ENCODE peak calls at places on chromosomes 3 and 15, in eight cellular contexts. One of them, this sample, is unnamed.

GRCh38 chr15:60390231-60390630 is 7.6 kb downstream of the ANXA2 start:
- DNase-seq in right cardiac atrium: no peak
- DNase-seq in bronchial epithelial cell: peak; percentile 3
- DNase-seq in left lung: no peak
- DNase-seq in GM23248: peak; percentile 52
- DNase-seq in HCT116: no peak
- DNase-seq in CD8-positive, alpha-beta T cell: no peak
- DNase-seq in colonic mucosa: no peak
- DNase-seq in this sample: no peak

GRCh38 chr3:183260167-183260904 is 7.3 kb downstream of the B3GNT5 start:
- DNase-seq in right cardiac atrium: no peak
- DNase-seq in bronchial epithelial cell: no peak
- DNase-seq in left lung: no peak
- DNase-seq in GM23248: no peak
- DNase-seq in HCT116: no peak
- DNase-seq in CD8-positive, alpha-beta T cell: no peak
- DNase-seq in colonic mucosa: peak; percentile 30
- DNase-seq in this sample: no peak

GRCh38 chr15:56832125-56832524 is 86.3 kb upstream of the TCF12 start:
- DNase-seq in right cardiac atrium: peak; percentile 51
- DNase-seq in bronchial epithelial cell: peak; percentile 10
- DNase-seq in left lung: no peak
- DNase-seq in GM23248: peak; percentile 64
- DNase-seq in HCT116: no peak
- DNase-seq in CD8-positive, alpha-beta T cell: no peak
- DNase-seq in colonic mucosa: peak; percentile 53
- DNase-seq in this sample: no peak

GRCh38 chr3:105354429-105354828 is 12.3 kb upstream of the ALCAM start:
- DNase-seq in right cardiac atrium: no peak
- DNase-seq in bronchial epithelial cell: no peak
- DNase-seq in left lung: no peak
- DNase-seq in GM23248: peak; percentile 34
- DNase-seq in HCT116: no peak
- DNase-seq in CD8-positive, alpha-beta T cell: no peak
- DNase-seq in colonic mucosa: no peak
- DNase-seq in this sample: no peak

GRCh38 chr3:141401584-141402475 is 33.5 kb downstream of the ZBTB38 start:
- DNase-seq in right cardiac atrium: peak; percentile 52
- DNase-seq in bronchial epithelial cell: no peak
- DNase-seq in left lung: peak; percentile 91
- DNase-seq in GM23248: peak; percentile 73
- DNase-seq in HCT116: no peak
- DNase-seq in CD8-positive, alpha-beta T cell: peak; percentile 52
- DNase-seq in colonic mucosa: peak; percentile 56
- DNase-seq in this sample: peak; percentile 54

GRCh38 chr3:50164056-50164455 is 8.9 kb downstream of the SEMA3F start:
- DNase-seq in right cardiac atrium: peak; percentile 81
- DNase-seq in bronchial epithelial cell: peak; percentile 88
- DNase-seq in left lung: no peak
- DNase-seq in GM23248: peak; percentile 98
- DNase-seq in HCT116: no peak
- DNase-seq in CD8-positive, alpha-beta T cell: no peak
- DNase-seq in colonic mucosa: peak; percentile 77
- DNase-seq in this sample: no peak

GRCh38 chr3:193344471-193344870 is 34.1 kb downstream of the ATP13A5 start:
- DNase-seq in right cardiac atrium: no peak
- DNase-seq in bronchial epithelial cell: no peak
- DNase-seq in left lung: no peak
- DNase-seq in GM23248: no peak
- DNase-seq in HCT116: no peak
- DNase-seq in CD8-positive, alpha-beta T cell: no peak
- DNase-seq in colonic mucosa: no peak
- DNase-seq in this sample: no peak

GRCh38 chr3:140552403-140552802 is 125.5 kb upstream of the TRIM42 start:
- DNase-seq in right cardiac atrium: no peak
- DNase-seq in bronchial epithelial cell: no peak
- DNase-seq in left lung: no peak
- DNase-seq in GM23248: no peak
- DNase-seq in HCT116: no peak
- DNase-seq in CD8-positive, alpha-beta T cell: no peak
- DNase-seq in colonic mucosa: no peak
- DNase-seq in this sample: no peak

GRCh38 chr3:111531446-111531845 is 10.6 kb upstream of the CD96 start:
- DNase-seq in right cardiac atrium: no peak
- DNase-seq in bronchial epithelial cell: peak; percentile 25
- DNase-seq in left lung: no peak
- DNase-seq in GM23248: peak; percentile 77
- DNase-seq in HCT116: no peak
- DNase-seq in CD8-positive, alpha-beta T cell: no peak
- DNase-seq in colonic mucosa: no peak
- DNase-seq in this sample: no peak

GRCh38 chr3:196219970-196220311 is 3.6 kb downstream of the SLC51A start:
- DNase-seq in right cardiac atrium: no peak
- DNase-seq in bronchial epithelial cell: no peak
- DNase-seq in left lung: no peak
- DNase-seq in GM23248: no peak
- DNase-seq in HCT116: no peak
- DNase-seq in CD8-positive, alpha-beta T cell: no peak
- DNase-seq in colonic mucosa: no peak
- DNase-seq in this sample: no peak

GRCh38 chr3:15074500-15074899 is 9.4 kb upstream of the MRPS25 start:
- DNase-seq in right cardiac atrium: no peak
- DNase-seq in bronchial epithelial cell: no peak
- DNase-seq in left lung: no peak
- DNase-seq in GM23248: no peak
- DNase-seq in HCT116: no peak
- DNase-seq in CD8-positive, alpha-beta T cell: no peak
- DNase-seq in colonic mucosa: no peak
- DNase-seq in this sample: no peak

GRCh38 chr15:91049378-91050127 is 27.2 kb upstream of the VPS33B start:
- DNase-seq in right cardiac atrium: no peak
- DNase-seq in bronchial epithelial cell: peak; percentile 65
- DNase-seq in left lung: no peak
- DNase-seq in GM23248: peak; percentile 70
- DNase-seq in HCT116: peak; percentile 73
- DNase-seq in CD8-positive, alpha-beta T cell: peak; percentile 11
- DNase-seq in colonic mucosa: peak; percentile 72
- DNase-seq in this sample: peak; percentile 49

GRCh38 chr3:14143826-14144225 is 19.0 kb downstream of the TMEM43 start:
- DNase-seq in right cardiac atrium: peak; percentile 59
- DNase-seq in bronchial epithelial cell: peak; percentile 91
- DNase-seq in left lung: no peak
- DNase-seq in GM23248: peak; percentile 95
- DNase-seq in HCT116: no peak
- DNase-seq in CD8-positive, alpha-beta T cell: no peak
- DNase-seq in colonic mucosa: no peak
- DNase-seq in this sample: no peak

GRCh38 chr3:62556121-62556520 is 182.8 kb upstream of the FEZF2 start:
- DNase-seq in right cardiac atrium: no peak
- DNase-seq in bronchial epithelial cell: no peak
- DNase-seq in left lung: no peak
- DNase-seq in GM23248: no peak
- DNase-seq in HCT116: no peak
- DNase-seq in CD8-positive, alpha-beta T cell: no peak
- DNase-seq in colonic mucosa: no peak
- DNase-seq in this sample: no peak

GRCh38 chr3:53161820-53162671 is 1.0 kb downstream of the PRKCD start:
- DNase-seq in right cardiac atrium: peak; percentile 42
- DNase-seq in bronchial epithelial cell: peak; percentile 47
- DNase-seq in left lung: peak; percentile 85
- DNase-seq in GM23248: peak; percentile 65
- DNase-seq in HCT116: no peak
- DNase-seq in CD8-positive, alpha-beta T cell: peak; percentile 37
- DNase-seq in colonic mucosa: peak; percentile 46
- DNase-seq in this sample: peak; percentile 42

GRCh38 chr15:31263751-31264533 is 62.7 kb upstream of the KLF13 start:
- DNase-seq in right cardiac atrium: peak; percentile 52
- DNase-seq in bronchial epithelial cell: peak; percentile 61
- DNase-seq in left lung: peak; percentile 94
- DNase-seq in GM23248: no peak
- DNase-seq in HCT116: no peak
- DNase-seq in CD8-positive, alpha-beta T cell: peak; percentile 78
- DNase-seq in colonic mucosa: peak; percentile 91
- DNase-seq in this sample: no peak

GRCh38 chr3:190217081-190217480 is 96.4 kb upstream of the P3H2 start:
- DNase-seq in right cardiac atrium: no peak
- DNase-seq in bronchial epithelial cell: peak; percentile 91
- DNase-seq in left lung: no peak
- DNase-seq in GM23248: peak; percentile 55
- DNase-seq in HCT116: no peak
- DNase-seq in CD8-positive, alpha-beta T cell: no peak
- DNase-seq in colonic mucosa: no peak
- DNase-seq in this sample: no peak

GRCh38 chr3:196965804-196966173 is 2.8 kb downstream of the PIGZ start:
- DNase-seq in right cardiac atrium: no peak
- DNase-seq in bronchial epithelial cell: no peak
- DNase-seq in left lung: no peak
- DNase-seq in GM23248: no peak
- DNase-seq in HCT116: no peak
- DNase-seq in CD8-positive, alpha-beta T cell: no peak
- DNase-seq in colonic mucosa: no peak
- DNase-seq in this sample: no peak

GRCh38 chr3:123610331-123610730 is 25.5 kb upstream of the HACD2 start:
- DNase-seq in right cardiac atrium: no peak
- DNase-seq in bronchial epithelial cell: no peak
- DNase-seq in left lung: no peak
- DNase-seq in GM23248: no peak
- DNase-seq in HCT116: no peak
- DNase-seq in CD8-positive, alpha-beta T cell: no peak
- DNase-seq in colonic mucosa: no peak
- DNase-seq in this sample: no peak

GRCh38 chr3:133384331-133385027 is 15.4 kb upstream of the BFSP2 start:
- DNase-seq in right cardiac atrium: peak; percentile 70
- DNase-seq in bronchial epithelial cell: peak; percentile 57
- DNase-seq in left lung: peak; percentile 82
- DNase-seq in GM23248: peak; percentile 56
- DNase-seq in HCT116: peak; percentile 21
- DNase-seq in CD8-positive, alpha-beta T cell: no peak
- DNase-seq in colonic mucosa: peak; percentile 30
- DNase-seq in this sample: peak; percentile 55

GRCh38 chr15:73630796-73631471 is 2.3 kb downstream of the NPTN start:
- DNase-seq in right cardiac atrium: no peak
- DNase-seq in bronchial epithelial cell: peak; percentile 25
- DNase-seq in left lung: no peak
- DNase-seq in GM23248: peak; percentile 45
- DNase-seq in HCT116: no peak
- DNase-seq in CD8-positive, alpha-beta T cell: no peak
- DNase-seq in colonic mucosa: no peak
- DNase-seq in this sample: peak; percentile 76
- H3K4me3 ChIP-seq in right cardiac atrium: peak overlapping the region; percentile 98
- H3K4me3 ChIP-seq in bronchial epithelial cell: no peak overlapping the region
- H3K4me3 ChIP-seq in left lung: peak overlapping the region; percentile 89
- H3K4me3 ChIP-seq in GM23248: peak overlapping the region; percentile 82
- H3K4me3 ChIP-seq in HCT116: no peak overlapping the region
- H3K4me3 ChIP-seq in CD8-positive, alpha-beta T cell: no peak overlapping the region
- H3K4me3 ChIP-seq in colonic mucosa: no peak overlapping the region
- H3K4me3 ChIP-seq in this sample: peak overlapping the region; percentile 71

GRCh38 chr3:161371441-161372320 is at the start of gene SPTSSB:
- DNase-seq in right cardiac atrium: peak; percentile 29
- DNase-seq in bronchial epithelial cell: peak; percentile 93
- DNase-seq in left lung: peak; percentile 82
- DNase-seq in GM23248: peak; percentile 47
- DNase-seq in HCT116: peak; percentile 78
- DNase-seq in CD8-positive, alpha-beta T cell: peak; percentile 60
- DNase-seq in colonic mucosa: peak; percentile 43
- DNase-seq in this sample: peak; percentile 69
- H3K4me3 ChIP-seq in right cardiac atrium: peak within 1 kb of the TSS; percentile 58
- H3K4me3 ChIP-seq in bronchial epithelial cell: peak within 1 kb of the TSS; percentile 56
- H3K4me3 ChIP-seq in left lung: peak within 1 kb of the TSS; percentile 31
- H3K4me3 ChIP-seq in GM23248: peak within 1 kb of the TSS; percentile 66
- H3K4me3 ChIP-seq in HCT116: peak within 1 kb of the TSS; percentile 73
- H3K4me3 ChIP-seq in CD8-positive, alpha-beta T cell: peak within 1 kb of the TSS; percentile 57
- H3K4me3 ChIP-seq in colonic mucosa: peak within 1 kb of the TSS; percentile 39
- H3K4me3 ChIP-seq in this sample: peak within 1 kb of the TSS; percentile 33

GRCh38 chr3:30539772-30540171 is 66.6 kb upstream of the TGFBR2 start:
- DNase-seq in right cardiac atrium: no peak
- DNase-seq in bronchial epithelial cell: peak; percentile 88
- DNase-seq in left lung: no peak
- DNase-seq in GM23248: peak; percentile 82
- DNase-seq in HCT116: no peak
- DNase-seq in CD8-positive, alpha-beta T cell: no peak
- DNase-seq in colonic mucosa: no peak
- DNase-seq in this sample: no peak
- H3K4me3 ChIP-seq in right cardiac atrium: no peak overlapping the region
- H3K4me3 ChIP-seq in bronchial epithelial cell: no peak overlapping the region
- H3K4me3 ChIP-seq in left lung: no peak overlapping the region
- H3K4me3 ChIP-seq in GM23248: peak overlapping the region; percentile 14
- H3K4me3 ChIP-seq in HCT116: peak overlapping the region; percentile 40
- H3K4me3 ChIP-seq in CD8-positive, alpha-beta T cell: no peak overlapping the region
- H3K4me3 ChIP-seq in colonic mucosa: no peak overlapping the region
- H3K4me3 ChIP-seq in this sample: no peak overlapping the region

GRCh38 chr15:39580117-39580629 is 706 bp upstream of the THBS1 start:
- DNase-seq in right cardiac atrium: peak; percentile 94
- DNase-seq in bronchial epithelial cell: peak; percentile 69
- DNase-seq in left lung: peak; percentile 98
- DNase-seq in GM23248: peak; percentile 96
- DNase-seq in HCT116: peak; percentile 63
- DNase-seq in CD8-positive, alpha-beta T cell: peak; percentile 85
- DNase-seq in colonic mucosa: peak; percentile 98
- DNase-seq in this sample: peak; percentile 94

GRCh38 chr15:39580630-39581500 is at the start of gene THBS1:
- DNase-seq in right cardiac atrium: peak; percentile 95
- DNase-seq in bronchial epithelial cell: peak; percentile 66
- DNase-seq in left lung: peak; percentile 90
- DNase-seq in GM23248: peak; percentile 97
- DNase-seq in HCT116: no peak
- DNase-seq in CD8-positive, alpha-beta T cell: peak; percentile 24
- DNase-seq in colonic mucosa: peak; percentile 91
- DNase-seq in this sample: peak; percentile 82

GRCh38 chr15:39581501-39582285 is 814 bp downstream of the THBS1 start:
- DNase-seq in right cardiac atrium: peak; percentile 54
- DNase-seq in bronchial epithelial cell: peak; percentile 50
- DNase-seq in left lung: peak; percentile 85
- DNase-seq in GM23248: peak; percentile 86
- DNase-seq in HCT116: no peak
- DNase-seq in CD8-positive, alpha-beta T cell: no peak
- DNase-seq in colonic mucosa: peak; percentile 87
- DNase-seq in this sample: no peak

GRCh38 chr15:39579487-39580116 is 1.3 kb upstream of the THBS1 start:
- DNase-seq in right cardiac atrium: peak; percentile 79
- DNase-seq in bronchial epithelial cell: peak; percentile 91
- DNase-seq in left lung: peak; percentile 82
- DNase-seq in GM23248: peak; percentile 91
- DNase-seq in HCT116: peak; percentile 67
- DNase-seq in CD8-positive, alpha-beta T cell: no peak
- DNase-seq in colonic mucosa: no peak
- DNase-seq in this sample: no peak

DNA sequence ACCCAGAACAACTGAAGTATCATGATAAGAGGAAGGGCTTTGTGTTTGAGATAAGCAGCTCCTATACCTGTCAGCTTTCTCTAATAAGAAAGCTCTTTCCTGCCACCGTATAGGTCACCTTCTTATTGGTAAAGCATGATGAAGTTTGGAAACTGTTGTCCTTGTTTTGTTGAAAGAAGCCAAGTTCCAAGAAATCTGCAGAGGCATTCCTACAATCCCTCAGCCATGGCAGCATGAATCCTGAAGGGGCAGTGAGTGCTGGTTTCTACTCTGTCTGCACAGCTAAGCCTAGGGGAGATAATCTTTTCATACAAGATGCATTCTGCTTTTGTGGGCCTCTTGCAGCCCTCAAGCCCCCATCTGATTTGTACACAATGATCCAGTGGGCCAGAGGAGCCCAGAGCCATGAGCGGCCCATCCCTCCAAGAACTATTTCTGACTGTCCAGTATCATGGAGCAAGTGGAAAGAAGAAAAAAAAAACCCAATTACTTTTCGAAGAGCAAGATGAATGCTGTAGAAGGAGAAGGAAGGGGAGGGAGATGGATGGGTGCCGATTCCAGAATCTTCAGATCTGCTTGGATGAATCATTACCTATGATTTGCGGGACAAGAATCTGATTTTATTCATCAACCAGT is 1.9 kb upstream of the THBS1 start:
- DNase-seq in right cardiac atrium: no peak
- DNase-seq in bronchial epithelial cell: no peak
- DNase-seq in left lung: no peak
- DNase-seq in GM23248: peak; percentile 42
- DNase-seq in HCT116: no peak
- DNase-seq in CD8-positive, alpha-beta T cell: no peak
- DNase-seq in colonic mucosa: no peak
- DNase-seq in this sample: no peak
- H3K4me3 ChIP-seq in right cardiac atrium: no peak overlapping the region
- H3K4me3 ChIP-seq in bronchial epithelial cell: peak overlapping the region; percentile 58
- H3K4me3 ChIP-seq in left lung: no peak overlapping the region
- H3K4me3 ChIP-seq in GM23248: peak overlapping the region; percentile 74
- H3K4me3 ChIP-seq in HCT116: peak overlapping the region; percentile 68
- H3K4me3 ChIP-seq in CD8-positive, alpha-beta T cell: no peak overlapping the region
- H3K4me3 ChIP-seq in colonic mucosa: no peak overlapping the region
- H3K4me3 ChIP-seq in this sample: no peak overlapping the region